ENCODE peak calls at places on chromosomes 1 and 21, in eight cellular contexts. E, V, U, R, L, D, Z and B are unnamed samples.

GRCh38 chr1:190328361-190328760 is 149.3 kb downstream of the BRINP3 start:
- DNase-seq in U (no peak), R (no peak), E (no peak), D (no peak), L (no peak), Z (no peak), V (no peak), B (no peak)

GRCh38 chr1:2275796-2276536 is 47.8 kb downstream of the SKI start:
- DNase-seq in Z (no peak), V (no peak), R (no peak), L (peak), U (peak), E (no peak), D (no peak), B (no peak)

GRCh38 chr1:10901091-10901893 is 104.8 kb upstream of the CASZ1 start:
- DNase-seq in R (no peak), U (peak), V (no peak), Z (no peak), D (no peak), E (no peak), L (peak), B (no peak)

GRCh38 chr21:34031835-34032370 is 41.5 kb upstream of the MRPS6 start:
- DNase-seq in Z (no peak), L (no peak), R (peak), V (no peak), E (no peak), U (peak), D (no peak), B (no peak)

GRCh38 chr1:156484480-156485058 is 16.0 kb downstream of the MEF2D start:
- DNase-seq in V (no peak), Z (no peak), D (no peak), E (no peak), R (no peak), U (no peak), L (no peak), B (no peak)

GRCh38 chr21:15309022-15309590 is 244.3 kb upstream of the NRIP1 start:
- DNase-seq in R (no peak), E (no peak), V (no peak), D (no peak), L (no peak), Z (no peak), U (no peak), B (no peak)

GRCh38 chr1:154236855-154237254 is 16.1 kb downstream of the UBAP2L start:
- DNase-seq in V (no peak), Z (no peak), R (no peak), L (no peak), D (no peak), U (no peak), E (no peak), B (no peak)

GRCh38 chr1:44842763-44843655 is at the start of gene PTCH2:
- DNase-seq in D (peak), Z (no peak), V (peak), R (no peak), E (peak), L (peak), U (peak), B (peak)

GRCh38 chr1:45974541-45975269 is 157.7 kb downstream of the PIK3R3 start:
- DNase-seq in R (no peak), Z (no peak), D (peak), E (no peak), U (peak), L (no peak), V (no peak), B (no peak)

DNA sequence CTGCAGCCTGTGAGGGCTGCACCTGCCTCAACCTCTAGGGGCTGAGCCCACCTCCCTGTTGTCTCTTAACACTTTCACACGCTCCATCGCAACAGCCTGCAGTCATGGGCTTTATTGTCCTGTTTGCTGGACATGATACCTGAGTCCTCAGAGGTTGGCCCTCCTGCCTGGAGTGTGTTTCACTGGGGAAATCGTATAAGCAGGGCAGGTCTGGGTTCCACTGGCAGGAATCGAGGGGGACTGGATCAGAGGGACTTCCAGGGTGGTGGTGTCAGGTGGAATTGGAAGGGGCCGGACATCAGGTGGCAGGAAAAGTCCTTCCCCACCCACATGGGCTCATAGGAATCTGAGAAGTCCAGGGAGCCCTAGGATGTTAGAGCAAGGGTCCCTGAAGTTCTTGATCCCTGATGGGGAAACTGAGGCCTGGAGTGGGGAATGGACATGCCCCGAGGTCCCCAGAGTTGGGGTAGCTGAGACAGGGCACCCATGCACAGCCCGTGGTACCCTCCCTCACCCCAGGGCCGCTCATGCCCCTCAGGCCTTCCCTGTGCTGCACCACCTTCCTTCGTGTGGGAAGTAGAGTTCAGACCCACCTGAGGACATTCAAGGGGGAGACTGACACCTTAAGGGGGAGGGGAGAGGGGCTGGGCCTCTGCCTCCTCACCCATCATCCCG is 66.6 kb downstream of the PIK3CD start:
- DNase-seq in R (no peak), D (no peak), V (no peak), Z (no peak), L (no peak), E (no peak), U (no peak), B (no peak)
- H3K27ac ChIP-seq in R (peak), D (peak), V (peak), Z (no peak), L (peak), E (peak), U (no peak), B (no peak)

DNA sequence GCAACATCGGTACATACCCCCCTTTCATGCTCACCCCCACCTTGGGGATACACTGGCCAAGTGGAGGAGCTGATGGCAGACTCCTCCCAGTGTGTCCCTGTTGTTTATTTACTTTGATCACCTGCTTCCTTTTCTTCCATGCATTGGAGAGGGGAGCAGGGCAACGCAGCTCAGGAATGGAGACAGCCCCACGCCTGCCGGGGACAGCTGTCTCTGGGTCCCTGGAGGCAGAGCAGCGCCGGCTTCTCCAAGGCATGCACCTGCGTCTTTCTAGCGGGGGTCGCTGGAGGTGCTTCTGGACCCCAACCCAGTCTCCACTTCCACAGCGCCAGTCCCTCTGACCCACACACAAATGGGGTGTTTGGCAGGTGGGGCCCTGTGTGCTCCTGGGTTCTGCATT is 4.2 kb downstream of the AJAP1 start:
- DNase-seq in U (no peak), E (no peak), L (no peak), Z (no peak), D (no peak), V (no peak), R (no peak), B (no peak)
- H3K27ac ChIP-seq in U (no peak), E (no peak), L (no peak), Z (peak), D (no peak), V (no peak), R (no peak), B (no peak)

GRCh38 chr1:197908695-197909336 is 6.4 kb downstream of the C1orf53 start:
- DNase-seq in U (no peak), E (no peak), L (no peak), D (no peak), V (no peak), Z (no peak), R (no peak), B (no peak)
- H3K27ac ChIP-seq in U (no peak), E (no peak), L (no peak), D (no peak), V (no peak), Z (no peak), R (no peak), B (no peak)

GRCh38 chr1:12448746-12449177 is 169.2 kb downstream of the DHRS3 start:
- DNase-seq in V (no peak), E (no peak), R (peak), Z (peak), U (peak), D (no peak), L (no peak), B (peak)
- H3K27ac ChIP-seq in V (peak), E (no peak), R (peak), Z (peak), U (peak), D (peak), L (peak), B (no peak)

DNA sequence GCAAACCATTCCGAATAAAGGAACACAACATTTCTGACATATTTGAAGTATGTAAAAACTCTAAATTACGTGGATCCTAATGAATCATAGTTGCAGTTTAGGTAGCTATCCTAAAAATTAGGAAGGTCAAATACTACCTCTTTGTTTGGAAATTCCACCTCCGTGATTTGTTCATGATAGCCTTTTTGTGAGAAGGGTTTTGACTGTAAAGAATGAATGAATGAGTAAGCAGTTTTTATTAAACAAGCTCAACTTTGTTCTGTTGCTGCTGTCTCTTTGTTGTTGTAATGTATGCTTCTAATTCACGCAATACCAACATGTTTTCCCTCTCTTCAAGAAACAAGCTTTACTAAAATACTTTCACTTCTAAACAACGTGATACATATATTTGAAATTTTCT is 840.4 kb downstream of the USP25 start:
- DNase-seq in R (no peak), L (no peak), Z (no peak), U (no peak), D (no peak), E (no peak), V (no peak), B (no peak)
- H3K27ac ChIP-seq in R (no peak), L (no peak), Z (peak), U (no peak), D (peak), E (no peak), V (no peak), B (no peak)

DNA sequence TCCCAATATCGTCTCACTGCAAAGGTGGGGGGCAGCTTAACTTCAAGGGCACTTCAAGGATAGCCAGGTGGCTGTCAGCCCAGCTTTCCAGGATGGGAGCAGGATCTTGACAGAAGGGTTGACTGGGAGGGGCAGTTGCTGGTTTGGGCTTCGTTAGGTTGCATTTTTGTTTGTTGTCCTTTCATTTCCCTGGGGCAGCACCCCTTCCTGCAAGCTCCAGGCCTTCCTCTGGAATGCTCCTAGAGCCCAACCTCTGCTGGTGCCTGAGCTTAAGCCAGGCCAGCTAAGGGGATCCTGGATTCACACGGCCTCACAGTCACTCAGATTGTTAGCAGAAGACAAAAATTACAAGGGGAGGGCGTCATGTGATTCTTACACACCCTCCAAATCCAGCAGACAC is 4.1 kb upstream of the OLIG2 start:
- DNase-seq in L (no peak), V (no peak), D (no peak), U (no peak), E (no peak), R (no peak), Z (no peak), B (no peak)
- H3K27ac ChIP-seq in L (no peak), V (no peak), D (no peak), U (no peak), E (no peak), R (no peak), Z (no peak), B (no peak)

GRCh38 chr1:6612641-6613360 is 730 bp upstream of the PHF13 start:
- DNase-seq in E (peak), Z (peak), L (peak), D (no peak), U (peak), R (peak), V (no peak), B (peak)
- H3K27ac ChIP-seq in E (peak), Z (peak), L (peak), D (peak), U (peak), R (peak), V (peak), B (peak)

GRCh38 chr1:198906739-198907422 is 268.0 kb downstream of the PTPRC start:
- DNase-seq in Z (no peak), D (no peak), R (no peak), U (no peak), E (no peak), V (no peak), L (no peak), B (no peak)

GRCh38 chr1:198904356-198904755 is 265.5 kb downstream of the PTPRC start:
- DNase-seq in Z (no peak), V (no peak), D (no peak), L (no peak), R (no peak), U (no peak), E (no peak), B (peak)

GRCh38 chr1:198903203-198903602 is 264.4 kb downstream of the PTPRC start:
- DNase-seq in D (no peak), E (no peak), L (no peak), R (peak), Z (no peak), V (no peak), U (peak), B (peak)

GRCh38 chr1:198902616-198903140 is 263.8 kb downstream of the PTPRC start:
- DNase-seq in U (no peak), R (no peak), D (no peak), Z (no peak), V (no peak), E (no peak), L (no peak), B (no peak)

DNA sequence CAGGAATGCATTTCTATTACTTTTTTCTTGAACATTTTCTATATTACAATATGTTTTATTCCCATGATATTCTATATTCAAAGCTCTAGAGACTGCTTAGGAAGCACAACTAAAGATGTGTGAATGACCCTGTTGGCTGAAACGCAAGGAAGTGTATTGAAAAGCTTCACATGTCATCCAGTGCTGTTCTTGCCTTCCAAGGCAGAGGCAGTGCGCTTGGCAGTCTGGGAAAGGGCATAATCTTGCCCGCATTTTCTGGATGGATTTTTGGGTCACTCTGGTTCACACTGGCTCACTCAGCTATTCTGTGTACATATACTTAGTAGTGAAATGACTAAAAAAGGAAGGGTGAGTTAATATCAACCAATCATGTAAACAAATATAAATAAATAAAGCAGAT is 262.4 kb downstream of the PTPRC start:
- DNase-seq in E (no peak), R (no peak), Z (no peak), L (no peak), D (no peak), V (no peak), U (no peak), B (no peak)
- H3K27ac ChIP-seq in E (no peak), R (no peak), Z (no peak), L (no peak), D (no peak), V (no peak), U (no peak), B (no peak)